ENCODE peak calls at places on chromosomes 4 and X, in seven cellular contexts. B, J, C, Q, F, N and A are unnamed samples. For H3K36me3, the result is how much of the 10 kb centered on the place peaks cover.

GRCh38 chr4:178937130-178937529 is 1494.9 kb upstream of the AGA start:
- DNase-seq in B (no peak), J (no peak), C (no peak), Q (no peak), F (peak), N (no peak), A (no peak)

GRCh38 chr4:106690487-106690886 is 321.9 kb upstream of the GIMD1 start:
- DNase-seq in B (no peak), J (no peak), C (no peak), Q (no peak), F (peak), N (no peak), A (no peak)

GRCh38 chr4:138519436-138519835 is 277.3 kb upstream of the SLC7A11 start:
- DNase-seq in B (no peak), J (no peak), C (no peak), Q (no peak), F (no peak), N (no peak), A (no peak)

GRCh38 chr4:16890651-16891050 is 7.8 kb downstream of the LDB2 start:
- DNase-seq in B (no peak), J (no peak), C (no peak), Q (no peak), F (no peak), N (no peak), A (no peak)

GRCh38 chrX:39808471-39808917 is 289.3 kb downstream of the BCOR start:
- DNase-seq in B (peak), J (peak), C (no peak), Q (no peak), F (no peak), N (peak), A (no peak)

GRCh38 chr4:58649236-58649635 is 1539.1 kb upstream of the IGFBP7 start:
- DNase-seq in B (no peak), J (no peak), C (no peak), Q (no peak), F (no peak), N (no peak), A (no peak)

GRCh38 chrX:136488706-136489105 is 959 bp downstream of the BRS3 start:
- DNase-seq in B (no peak), J (no peak), C (no peak), Q (no peak), F (peak), N (no peak), A (no peak)

GRCh38 chr4:173182403-173182802 is 13.8 kb downstream of the GALNT7 start:
- DNase-seq in B (no peak), J (no peak), C (no peak), Q (no peak), F (peak), N (no peak), A (no peak)

GRCh38 chr4:92163348-92163747 is 140.4 kb upstream of the GRID2 start:
- DNase-seq in B (no peak), J (no peak), C (no peak), Q (no peak), F (peak), N (no peak), A (no peak)

GRCh38 chr4:174592256-174592984 is 70.1 kb upstream of the HPGD start:
- DNase-seq in B (no peak), J (no peak), C (no peak), Q (no peak), F (peak), N (no peak), A (no peak)

GRCh38 chrX:37745835-37746234 is 34.0 kb upstream of the CYBB start:
- DNase-seq in B (no peak), J (no peak), C (no peak), Q (no peak), F (no peak), N (no peak), A (no peak)

GRCh38 chr4:148790691-148791090 is 348.5 kb upstream of the NR3C2 start:
- DNase-seq in B (no peak), J (no peak), C (no peak), Q (no peak), F (peak), N (no peak), A (no peak)

GRCh38 chr4:39719804-39720580 is 22.1 kb downstream of the UBE2K start:
- DNase-seq in B (no peak), J (no peak), C (no peak), Q (no peak), F (peak), N (no peak), A (no peak)

GRCh38 chr4:182724414-182724813 is 192.8 kb downstream of the DCTD start:
- DNase-seq in B (no peak), J (peak), C (no peak), Q (no peak), F (no peak), N (no peak), A (no peak)

GRCh38 chrX:149527705-149528104 is 13.1 kb upstream of the EOLA1 start:
- DNase-seq in B (no peak), J (peak), C (peak), Q (no peak), F (peak), N (no peak), A (peak)

GRCh38 chr4:65668201-65669007 is 1.9 kb downstream of the EPHA5 start:
- DNase-seq in B (peak), J (peak), C (no peak), Q (peak), F (no peak), N (peak), A (peak)

GRCh38 chrX:150887906-150888465 is 10.5 kb downstream of the CD99L2 start:
- DNase-seq in B (no peak), J (no peak), C (no peak), Q (no peak), F (peak), N (no peak), A (no peak)

GRCh38 chrX:19748898-19749680 is 138.3 kb downstream of the SH3KBP1 start:
- DNase-seq in B (no peak), J (no peak), C (no peak), Q (no peak), F (no peak), N (no peak), A (no peak)

GRCh38 chr4:77074961-77075855 is 581 bp downstream of the CCNI start:
- DNase-seq in B (peak), J (peak), C (peak), Q (peak), F (peak), N (peak), A (peak)

GRCh38 chr4:16169491-16169890 is 56.8 kb downstream of the TAPT1 start:
- DNase-seq in B (no peak), J (no peak), C (no peak), Q (no peak), F (no peak), N (no peak), A (no peak)

GRCh38 chr4:19497692-19498091 is 754.0 kb upstream of the SLIT2 start:
- DNase-seq in B (no peak), J (no peak), C (no peak), Q (no peak), F (no peak), N (no peak), A (no peak)

DNA sequence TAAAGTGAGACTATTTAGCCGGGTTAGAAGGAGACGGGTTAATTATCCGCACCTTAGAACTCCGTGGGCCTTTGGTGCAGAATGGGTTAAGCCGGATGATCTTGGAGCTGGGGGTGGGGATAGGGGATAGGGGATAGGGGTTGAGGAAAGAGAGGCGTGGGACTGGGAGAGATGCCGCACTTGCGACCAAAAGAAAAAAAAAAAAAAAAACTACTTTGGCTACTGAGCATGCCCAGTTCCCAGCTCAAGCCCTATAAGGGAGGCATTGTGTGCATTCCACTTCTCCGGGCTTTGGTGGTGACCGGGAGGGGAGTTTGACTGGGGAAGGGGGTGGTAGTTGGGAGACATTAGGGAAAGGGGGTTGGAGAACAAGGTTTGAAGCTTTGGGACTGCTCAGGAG is at the start of gene SLITRK4:
- DNase-seq in B (no peak), J (no peak), C (no peak), Q (no peak), F (no peak), N (peak), A (peak)
- H3K4me3 ChIP-seq in B (peak), J (no peak), C (no peak), Q (peak), F (no peak), N (peak), A (peak)

GRCh38 chr4:8610858-8611610 is 18.5 kb downstream of the CPZ start:
- DNase-seq in B (no peak), J (no peak), C (no peak), Q (no peak), F (no peak), N (no peak), A (no peak)
- H3K36me3 ChIP-seq in B (under half), J (under half), C (under half), Q (under half), F (under half), N (under half), A (under half)

GRCh38 chr4:183984561-183984960 is 79.5 kb downstream of the STOX2 start:
- DNase-seq in B (no peak), J (no peak), C (no peak), Q (no peak), F (no peak), N (no peak), A (no peak)

GRCh38 chr4:183987529-183987946 is 82.4 kb downstream of the STOX2 start:
- DNase-seq in B (peak), J (peak), C (no peak), Q (peak), F (peak), N (peak), A (peak)

GRCh38 chr4:183987987-183988392 is 82.9 kb downstream of the STOX2 start:
- DNase-seq in B (peak), J (peak), C (peak), Q (peak), F (peak), N (peak), A (peak)

GRCh38 chr4:183988874-183989273 is 83.8 kb downstream of the STOX2 start:
- DNase-seq in B (no peak), J (no peak), C (no peak), Q (no peak), F (no peak), N (no peak), A (no peak)

DNA sequence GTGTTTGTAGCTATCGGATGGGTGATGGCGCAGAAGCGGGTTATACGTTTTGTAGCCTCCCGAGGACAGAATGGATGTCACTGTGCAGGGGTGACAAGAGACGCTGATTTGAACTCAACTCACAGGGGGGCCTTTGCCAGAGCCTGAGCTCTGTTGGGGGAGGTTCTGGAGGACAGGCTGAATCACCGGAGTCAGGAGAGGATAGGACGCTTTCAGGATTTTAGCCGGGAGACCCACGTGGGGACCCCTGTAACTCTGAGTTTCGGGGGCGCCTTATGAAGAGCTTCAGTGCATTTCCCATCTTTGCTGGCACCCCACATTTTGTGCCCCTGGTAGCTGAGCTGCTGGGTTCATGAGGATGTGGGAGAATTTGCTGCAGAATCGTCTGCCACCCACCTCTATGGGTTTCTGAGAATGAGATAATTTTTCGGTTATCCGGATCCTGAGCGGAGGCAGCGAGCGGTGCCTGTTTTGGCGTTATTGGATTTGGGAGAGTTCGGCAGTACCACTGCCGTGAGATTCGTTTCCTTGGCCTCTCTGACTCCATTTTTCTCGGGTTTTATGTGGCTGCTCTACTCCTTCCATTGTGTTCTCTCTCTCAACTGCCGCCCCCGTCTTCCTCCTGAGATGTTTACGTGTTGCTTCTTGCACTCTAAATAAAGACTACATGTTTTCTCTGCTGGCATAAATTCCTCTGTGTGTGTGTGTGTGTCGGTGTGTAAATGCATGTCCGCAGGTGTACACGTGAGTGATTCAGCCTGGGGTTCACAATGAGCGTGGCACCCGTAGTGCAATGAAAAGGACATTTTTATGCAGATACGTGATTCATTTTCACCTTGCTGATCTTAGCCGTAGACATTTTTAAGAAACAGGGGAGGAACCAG is 81.8 kb downstream of the STOX2 start:
- DNase-seq in B (no peak), J (no peak), C (no peak), Q (no peak), F (peak), N (no peak), A (no peak)
- H3K4me3 ChIP-seq in B (peak), J (peak), C (no peak), Q (peak), F (peak), N (peak), A (peak)

GRCh38 chrX:7318246-7318645 is 170.3 kb upstream of the PUDP start:
- DNase-seq in B (no peak), J (no peak), C (no peak), Q (no peak), F (no peak), N (no peak), A (no peak)
- H3K36me3 ChIP-seq in B (under half), J (under half), C (under half), Q (under half), F (under half), N (under half), A (under half)

GRCh38 chrX:153725832-153726285 is 1.2 kb downstream of the ABCD1 start:
- DNase-seq in B (no peak), J (peak), C (no peak), Q (no peak), F (no peak), N (no peak), A (peak)
- H3K4me3 ChIP-seq in B (no peak), J (no peak), C (peak), Q (peak), F (no peak), N (no peak), A (no peak)

DNA sequence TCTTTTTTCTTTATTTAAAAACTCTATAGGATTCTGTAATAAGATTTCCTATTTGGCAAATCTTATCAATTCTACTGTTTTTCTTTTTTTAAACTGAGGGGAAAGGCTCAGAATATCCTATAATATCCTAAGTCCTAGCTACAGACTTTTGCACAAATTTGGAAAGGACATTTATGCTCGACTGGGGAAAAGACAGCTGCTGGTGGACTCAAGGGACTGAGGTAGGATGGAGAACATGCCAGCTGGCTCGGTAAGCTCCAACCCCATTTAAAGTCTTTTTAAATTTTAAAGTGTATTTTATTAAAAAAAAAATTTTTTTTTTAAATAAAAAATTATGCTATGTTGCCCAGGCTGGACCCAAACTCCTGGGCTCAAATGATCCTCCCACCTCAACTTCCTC is 36.8 kb downstream of the BOD1L1 start:
- DNase-seq in B (no peak), J (no peak), C (no peak), Q (no peak), F (no peak), N (no peak), A (no peak)
- H3K36me3 ChIP-seq in B (under half), J (half or more), C (under half), Q (half or more), F (under half), N (under half), A (under half)

GRCh38 chr4:4866124-4866832 is 6.8 kb downstream of the MSX1 start:
- DNase-seq in B (no peak), J (peak), C (no peak), Q (no peak), F (no peak), N (peak), A (peak)
- H3K4me3 ChIP-seq in B (peak), J (peak), C (no peak), Q (peak), F (no peak), N (no peak), A (peak)